ENCODE peak calls at places on chromosome 18, in six cellular contexts. F is heart right ventricle, N is mammary epithelial cell, T is HAP-1, C is choroid plexus epithelial cell, B is epithelial cell of esophagus. Q is an unnamed sample.

GRCh38 chr18:61286867-61287266 is 46.4 kb upstream of the CDH20 start:
- DNase-seq in F (no peak), N (peak), T (no peak), C (no peak), B (peak), Q (no peak)

GRCh38 chr18:77632738-77633137 is 383.1 kb downstream of the GALR1 start:
- DNase-seq in F (no peak), N (no peak), T (no peak), C (no peak), B (no peak), Q (no peak)

GRCh38 chr18:61869631-61870030 is 23.2 kb downstream of the RNF152 start:
- DNase-seq in F (no peak), N (no peak), T (no peak), C (peak), B (no peak), Q (no peak)

GRCh38 chr18:74494514-74494913 is 1.6 kb upstream of the CNDP2 start:
- DNase-seq in F (no peak), N (no peak), T (no peak), C (no peak), B (no peak), Q (no peak)

GRCh38 chr18:41624461-41624860 is 330.6 kb upstream of the PIK3C3 start:
- DNase-seq in F (no peak), N (peak), T (no peak), C (peak), B (peak), Q (no peak)

GRCh38 chr18:25604909-25605247 is 252.9 kb upstream of the ZNF521 start:
- DNase-seq in F (no peak), N (no peak), T (no peak), C (no peak), B (no peak), Q (no peak)

GRCh38 chr18:50844554-50844953 is 24.7 kb upstream of the MRO start:
- DNase-seq in F (no peak), N (no peak), T (no peak), C (no peak), B (no peak), Q (no peak)

GRCh38 chr18:48951448-48952286 is 902 bp upstream of the SMAD7 start:
- DNase-seq in F (peak), N (peak), T (peak), C (peak), B (peak), Q (peak)

GRCh38 chr18:62521588-62521987 is 1.2 kb upstream of the ZCCHC2 start:
- DNase-seq in F (no peak), N (peak), T (no peak), C (peak), B (no peak), Q (no peak)

GRCh38 chr18:79494936-79495335 is 99.2 kb downstream of the NFATC1 start:
- DNase-seq in F (no peak), N (no peak), T (no peak), C (no peak), B (no peak), Q (no peak)

DNA sequence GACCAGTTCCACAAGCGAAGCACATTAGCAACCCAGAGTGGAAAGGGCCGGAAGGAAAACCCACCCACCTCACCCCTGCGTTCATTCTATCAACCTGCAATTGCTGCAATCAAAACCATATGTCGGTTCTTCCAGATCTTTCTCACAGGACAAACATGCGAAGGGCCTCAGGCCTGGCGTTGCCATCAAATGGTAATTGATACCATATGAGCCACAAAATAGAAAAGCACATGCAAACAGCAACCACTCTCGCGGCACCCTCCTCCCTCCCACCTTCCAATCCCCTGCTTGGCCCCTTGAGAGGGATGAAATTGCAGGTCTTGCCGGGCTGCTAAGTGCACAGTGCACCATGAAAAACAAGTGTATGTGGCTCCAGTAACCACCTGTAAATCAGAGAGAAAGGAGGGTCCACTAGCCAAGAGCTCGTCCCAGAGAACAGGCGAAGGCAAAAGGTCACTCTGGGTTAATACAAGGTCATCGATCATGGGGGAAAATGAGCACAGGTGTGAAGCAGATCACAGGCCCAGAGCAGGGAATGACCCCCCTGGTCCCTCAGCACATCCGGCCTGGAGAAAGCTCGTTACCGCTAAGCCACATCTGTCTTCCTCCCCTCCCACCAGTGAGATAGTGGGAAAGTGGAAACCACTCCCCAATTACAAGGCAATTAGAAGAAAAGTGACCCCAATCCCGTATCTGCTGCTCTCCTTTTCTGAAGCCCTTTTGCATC is 287.4 kb downstream of the TCF4 start:
- DNase-seq in F (no peak), N (no peak), T (no peak), C (no peak), B (no peak), Q (no peak)
- H3K4me3 ChIP-seq in F (peak), N (no peak), T (no peak), C (peak), B (no peak), Q (no peak)

GRCh38 chr18:22432672-22433137 is 15.0 kb upstream of the CTAGE1 start:
- DNase-seq in F (peak), N (peak), T (no peak), C (peak), B (peak), Q (peak)
- H3K4me3 ChIP-seq in F (no peak), N (no peak), T (no peak), C (no peak), B (no peak), Q (no peak)

GRCh38 chr18:6487027-6487426 is 72.3 kb upstream of the L3MBTL4 start:
- DNase-seq in F (no peak), N (no peak), T (no peak), C (no peak), B (no peak), Q (no peak)
- H3K4me3 ChIP-seq in F (no peak), N (no peak), T (no peak), C (no peak), B (no peak), Q (no peak)

DNA sequence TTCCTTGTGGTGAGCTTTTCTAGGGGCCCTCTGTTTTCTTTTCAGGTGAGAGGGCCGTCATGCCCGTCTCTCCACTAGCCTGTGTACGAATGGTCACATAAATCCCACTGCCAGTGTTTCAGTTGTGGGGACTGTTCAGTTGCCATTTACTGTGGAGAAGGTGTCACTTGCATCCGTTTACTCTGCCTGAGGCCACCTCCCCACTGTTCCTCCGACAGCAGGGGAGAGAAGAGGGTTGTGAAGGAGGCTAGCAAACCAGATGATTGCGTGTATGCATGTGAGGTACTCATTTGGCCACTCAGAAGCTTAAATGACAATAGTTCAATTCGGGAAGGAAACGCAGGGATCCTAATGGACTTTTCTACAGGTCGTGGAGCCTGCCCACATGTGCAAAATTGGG is 3.3 kb downstream of the MTCL1 start:
- DNase-seq in F (no peak), N (no peak), T (no peak), C (no peak), B (no peak), Q (no peak)
- H3K4me3 ChIP-seq in F (no peak), N (no peak), T (no peak), C (no peak), B (no peak), Q (no peak)

GRCh38 chr18:58438161-58438983 is 190.5 kb downstream of the ALPK2 start:
- DNase-seq in F (no peak), N (peak), T (no peak), C (peak), B (no peak), Q (no peak)
- H3K4me3 ChIP-seq in F (peak), N (no peak), T (no peak), C (no peak), B (no peak), Q (no peak)

Q was measured in right atrium auricular region.